ENCODE peak calls at places on chromosomes 6 and 20, in seven cellular contexts. One of them, this sample, is unnamed.

GRCh38 chr6:139605350-139605749 is 230.9 kb upstream of the CITED2 start:
- DNase-seq in CD8-positive, alpha-beta memory T cell: no peak
- DNase-seq in activated CD4-positive, alpha-beta T cell treated with anti-CD3 and anti-CD28 coated beads, Interleukin-2, amount 50 U/mL, for 1 hour: no peak
- DNase-seq in iris pigment epithelial cell: peak
- DNase-seq in small intestine: no peak
- DNase-seq in BJ: no peak
- DNase-seq in EL: peak
- DNase-seq in this sample: no peak

GRCh38 chr6:148892247-148892646 is 145.4 kb downstream of the UST start:
- DNase-seq in CD8-positive, alpha-beta memory T cell: no peak
- DNase-seq in activated CD4-positive, alpha-beta T cell treated with anti-CD3 and anti-CD28 coated beads, Interleukin-2, amount 50 U/mL, for 1 hour: no peak
- DNase-seq in iris pigment epithelial cell: peak
- DNase-seq in small intestine: no peak
- DNase-seq in BJ: no peak
- DNase-seq in EL: no peak
- DNase-seq in this sample: no peak

GRCh38 chr6:167572841-167573271 is 248.0 kb downstream of the TTLL2 start:
- DNase-seq in CD8-positive, alpha-beta memory T cell: no peak
- DNase-seq in activated CD4-positive, alpha-beta T cell treated with anti-CD3 and anti-CD28 coated beads, Interleukin-2, amount 50 U/mL, for 1 hour: no peak
- DNase-seq in iris pigment epithelial cell: no peak
- DNase-seq in small intestine: no peak
- DNase-seq in BJ: no peak
- DNase-seq in EL: no peak
- DNase-seq in this sample: no peak

GRCh38 chr20:22974354-22974753 is 60.8 kb upstream of the SSTR4 start:
- DNase-seq in CD8-positive, alpha-beta memory T cell: no peak
- DNase-seq in activated CD4-positive, alpha-beta T cell treated with anti-CD3 and anti-CD28 coated beads, Interleukin-2, amount 50 U/mL, for 1 hour: no peak
- DNase-seq in iris pigment epithelial cell: peak
- DNase-seq in small intestine: no peak
- DNase-seq in BJ: no peak
- DNase-seq in EL: peak
- DNase-seq in this sample: no peak

GRCh38 chr6:21596379-21597242 is 3.1 kb downstream of the SOX4 start:
- DNase-seq in CD8-positive, alpha-beta memory T cell: no peak
- DNase-seq in activated CD4-positive, alpha-beta T cell treated with anti-CD3 and anti-CD28 coated beads, Interleukin-2, amount 50 U/mL, for 1 hour: no peak
- DNase-seq in iris pigment epithelial cell: peak
- DNase-seq in small intestine: peak
- DNase-seq in BJ: no peak
- DNase-seq in EL: peak
- DNase-seq in this sample: peak

GRCh38 chr20:60131375-60131774 is 173.2 kb downstream of the CDH26 start:
- DNase-seq in CD8-positive, alpha-beta memory T cell: no peak
- DNase-seq in activated CD4-positive, alpha-beta T cell treated with anti-CD3 and anti-CD28 coated beads, Interleukin-2, amount 50 U/mL, for 1 hour: no peak
- DNase-seq in iris pigment epithelial cell: no peak
- DNase-seq in small intestine: no peak
- DNase-seq in BJ: no peak
- DNase-seq in EL: no peak
- DNase-seq in this sample: no peak

GRCh38 chr20:20276806-20277530 is 90.9 kb upstream of the INSM1 start:
- DNase-seq in CD8-positive, alpha-beta memory T cell: no peak
- DNase-seq in activated CD4-positive, alpha-beta T cell treated with anti-CD3 and anti-CD28 coated beads, Interleukin-2, amount 50 U/mL, for 1 hour: no peak
- DNase-seq in iris pigment epithelial cell: no peak
- DNase-seq in small intestine: no peak
- DNase-seq in BJ: no peak
- DNase-seq in EL: no peak
- DNase-seq in this sample: no peak

GRCh38 chr20:23126281-23127061 is 40.3 kb upstream of the CD93 start:
- DNase-seq in CD8-positive, alpha-beta memory T cell: no peak
- DNase-seq in activated CD4-positive, alpha-beta T cell treated with anti-CD3 and anti-CD28 coated beads, Interleukin-2, amount 50 U/mL, for 1 hour: no peak
- DNase-seq in iris pigment epithelial cell: no peak
- DNase-seq in small intestine: no peak
- DNase-seq in BJ: no peak
- DNase-seq in EL: no peak
- DNase-seq in this sample: no peak

GRCh38 chr6:346389-347030 is 45.0 kb upstream of the IRF4 start:
- DNase-seq in CD8-positive, alpha-beta memory T cell: no peak
- DNase-seq in activated CD4-positive, alpha-beta T cell treated with anti-CD3 and anti-CD28 coated beads, Interleukin-2, amount 50 U/mL, for 1 hour: no peak
- DNase-seq in iris pigment epithelial cell: peak
- DNase-seq in small intestine: no peak
- DNase-seq in BJ: no peak
- DNase-seq in EL: no peak
- DNase-seq in this sample: no peak

GRCh38 chr6:34919651-34920050 is 30.6 kb downstream of the ANKS1A start:
- DNase-seq in CD8-positive, alpha-beta memory T cell: no peak
- DNase-seq in activated CD4-positive, alpha-beta T cell treated with anti-CD3 and anti-CD28 coated beads, Interleukin-2, amount 50 U/mL, for 1 hour: no peak
- DNase-seq in iris pigment epithelial cell: peak
- DNase-seq in small intestine: no peak
- DNase-seq in BJ: no peak
- DNase-seq in EL: peak
- DNase-seq in this sample: no peak

GRCh38 chr6:49849121-49849907 is 17.0 kb downstream of the CRISP1 start:
- DNase-seq in CD8-positive, alpha-beta memory T cell: no peak
- DNase-seq in activated CD4-positive, alpha-beta T cell treated with anti-CD3 and anti-CD28 coated beads, Interleukin-2, amount 50 U/mL, for 1 hour: no peak
- DNase-seq in iris pigment epithelial cell: peak
- DNase-seq in small intestine: peak
- DNase-seq in BJ: peak
- DNase-seq in EL: peak
- DNase-seq in this sample: no peak

GRCh38 chr6:133274813-133275212 is 33.7 kb downstream of the EYA4 start:
- DNase-seq in CD8-positive, alpha-beta memory T cell: no peak
- DNase-seq in activated CD4-positive, alpha-beta T cell treated with anti-CD3 and anti-CD28 coated beads, Interleukin-2, amount 50 U/mL, for 1 hour: no peak
- DNase-seq in iris pigment epithelial cell: no peak
- DNase-seq in small intestine: no peak
- DNase-seq in BJ: no peak
- DNase-seq in EL: no peak
- DNase-seq in this sample: no peak

GRCh38 chr20:41136336-41136694 is 1.0 kb upstream of the PLCG1 start:
- DNase-seq in CD8-positive, alpha-beta memory T cell: peak
- DNase-seq in activated CD4-positive, alpha-beta T cell treated with anti-CD3 and anti-CD28 coated beads, Interleukin-2, amount 50 U/mL, for 1 hour: no peak
- DNase-seq in iris pigment epithelial cell: no peak
- DNase-seq in small intestine: peak
- DNase-seq in BJ: no peak
- DNase-seq in EL: no peak
- DNase-seq in this sample: no peak

GRCh38 chr6:35663447-35664235 is 25.1 kb downstream of the FKBP5 start:
- DNase-seq in CD8-positive, alpha-beta memory T cell: no peak
- DNase-seq in activated CD4-positive, alpha-beta T cell treated with anti-CD3 and anti-CD28 coated beads, Interleukin-2, amount 50 U/mL, for 1 hour: no peak
- DNase-seq in iris pigment epithelial cell: peak
- DNase-seq in small intestine: no peak
- DNase-seq in BJ: peak
- DNase-seq in EL: peak
- DNase-seq in this sample: peak

GRCh38 chr6:112622036-112622435 is 274.9 kb downstream of the RFPL4B start:
- DNase-seq in CD8-positive, alpha-beta memory T cell: no peak
- DNase-seq in activated CD4-positive, alpha-beta T cell treated with anti-CD3 and anti-CD28 coated beads, Interleukin-2, amount 50 U/mL, for 1 hour: no peak
- DNase-seq in iris pigment epithelial cell: peak
- DNase-seq in small intestine: no peak
- DNase-seq in BJ: no peak
- DNase-seq in EL: no peak
- DNase-seq in this sample: no peak

GRCh38 chr6:43060034-43060754 is 763 bp downstream of the KLC4 start:
- DNase-seq in CD8-positive, alpha-beta memory T cell: no peak
- DNase-seq in activated CD4-positive, alpha-beta T cell treated with anti-CD3 and anti-CD28 coated beads, Interleukin-2, amount 50 U/mL, for 1 hour: no peak
- DNase-seq in iris pigment epithelial cell: peak
- DNase-seq in small intestine: peak
- DNase-seq in BJ: no peak
- DNase-seq in EL: no peak
- DNase-seq in this sample: no peak

GRCh38 chr6:143964667-143965066 is 43.4 kb downstream of the PLAGL1 start:
- DNase-seq in CD8-positive, alpha-beta memory T cell: no peak
- DNase-seq in activated CD4-positive, alpha-beta T cell treated with anti-CD3 and anti-CD28 coated beads, Interleukin-2, amount 50 U/mL, for 1 hour: no peak
- DNase-seq in iris pigment epithelial cell: no peak
- DNase-seq in small intestine: peak
- DNase-seq in BJ: no peak
- DNase-seq in EL: no peak
- DNase-seq in this sample: no peak

GRCh38 chr6:91082311-91082803 is 495.5 kb upstream of the MAP3K7 start:
- DNase-seq in CD8-positive, alpha-beta memory T cell: no peak
- DNase-seq in activated CD4-positive, alpha-beta T cell treated with anti-CD3 and anti-CD28 coated beads, Interleukin-2, amount 50 U/mL, for 1 hour: no peak
- DNase-seq in iris pigment epithelial cell: peak
- DNase-seq in small intestine: peak
- DNase-seq in BJ: no peak
- DNase-seq in EL: no peak
- DNase-seq in this sample: no peak

GRCh38 chr20:48471734-48472408 is 355.9 kb downstream of the PREX1 start:
- DNase-seq in CD8-positive, alpha-beta memory T cell: no peak
- DNase-seq in activated CD4-positive, alpha-beta T cell treated with anti-CD3 and anti-CD28 coated beads, Interleukin-2, amount 50 U/mL, for 1 hour: no peak
- DNase-seq in iris pigment epithelial cell: peak
- DNase-seq in small intestine: no peak
- DNase-seq in BJ: no peak
- DNase-seq in EL: no peak
- DNase-seq in this sample: no peak

GRCh38 chr20:13996265-13996664 is 949 bp downstream of the MACROD2 start:
- DNase-seq in CD8-positive, alpha-beta memory T cell: no peak
- DNase-seq in activated CD4-positive, alpha-beta T cell treated with anti-CD3 and anti-CD28 coated beads, Interleukin-2, amount 50 U/mL, for 1 hour: no peak
- DNase-seq in iris pigment epithelial cell: no peak
- DNase-seq in small intestine: peak
- DNase-seq in BJ: no peak
- DNase-seq in EL: peak
- DNase-seq in this sample: no peak

GRCh38 chr20:49890651-49891361 is 24.5 kb downstream of the SPATA2 start:
- DNase-seq in CD8-positive, alpha-beta memory T cell: peak
- DNase-seq in activated CD4-positive, alpha-beta T cell treated with anti-CD3 and anti-CD28 coated beads, Interleukin-2, amount 50 U/mL, for 1 hour: no peak
- DNase-seq in iris pigment epithelial cell: no peak
- DNase-seq in small intestine: no peak
- DNase-seq in BJ: no peak
- DNase-seq in EL: no peak
- DNase-seq in this sample: no peak

GRCh38 chr6:42260972-42261371 is 43.3 kb upstream of the MRPS10 start:
- DNase-seq in CD8-positive, alpha-beta memory T cell: peak
- DNase-seq in activated CD4-positive, alpha-beta T cell treated with anti-CD3 and anti-CD28 coated beads, Interleukin-2, amount 50 U/mL, for 1 hour: peak
- DNase-seq in iris pigment epithelial cell: no peak
- DNase-seq in small intestine: peak
- DNase-seq in BJ: no peak
- DNase-seq in EL: peak
- DNase-seq in this sample: peak

GRCh38 chr6:34044945-34045595 is 100.8 kb downstream of the GRM4 start:
- DNase-seq in CD8-positive, alpha-beta memory T cell: peak
- DNase-seq in activated CD4-positive, alpha-beta T cell treated with anti-CD3 and anti-CD28 coated beads, Interleukin-2, amount 50 U/mL, for 1 hour: no peak
- DNase-seq in iris pigment epithelial cell: no peak
- DNase-seq in small intestine: peak
- DNase-seq in BJ: no peak
- DNase-seq in EL: no peak
- DNase-seq in this sample: peak

GRCh38 chr6:135905604-135906300 is 54.3 kb downstream of the PDE7B start:
- DNase-seq in CD8-positive, alpha-beta memory T cell: no peak
- DNase-seq in activated CD4-positive, alpha-beta T cell treated with anti-CD3 and anti-CD28 coated beads, Interleukin-2, amount 50 U/mL, for 1 hour: no peak
- DNase-seq in iris pigment epithelial cell: no peak
- DNase-seq in small intestine: no peak
- DNase-seq in BJ: no peak
- DNase-seq in EL: no peak
- DNase-seq in this sample: no peak

GRCh38 chr20:24149881-24150307 is 161.3 kb upstream of the GGTLC1 start:
- DNase-seq in CD8-positive, alpha-beta memory T cell: no peak
- DNase-seq in activated CD4-positive, alpha-beta T cell treated with anti-CD3 and anti-CD28 coated beads, Interleukin-2, amount 50 U/mL, for 1 hour: no peak
- DNase-seq in iris pigment epithelial cell: no peak
- DNase-seq in small intestine: peak
- DNase-seq in BJ: no peak
- DNase-seq in EL: no peak
- DNase-seq in this sample: peak

GRCh38 chr6:157905590-157906337 is 75.9 kb upstream of the SYNJ2 start:
- DNase-seq in CD8-positive, alpha-beta memory T cell: no peak
- DNase-seq in activated CD4-positive, alpha-beta T cell treated with anti-CD3 and anti-CD28 coated beads, Interleukin-2, amount 50 U/mL, for 1 hour: no peak
- DNase-seq in iris pigment epithelial cell: no peak
- DNase-seq in small intestine: no peak
- DNase-seq in BJ: no peak
- DNase-seq in EL: no peak
- DNase-seq in this sample: no peak

GRCh38 chr6:67933278-67933677 is 701.8 kb upstream of the ADGRB3 start:
- DNase-seq in CD8-positive, alpha-beta memory T cell: no peak
- DNase-seq in activated CD4-positive, alpha-beta T cell treated with anti-CD3 and anti-CD28 coated beads, Interleukin-2, amount 50 U/mL, for 1 hour: no peak
- DNase-seq in iris pigment epithelial cell: no peak
- DNase-seq in small intestine: no peak
- DNase-seq in BJ: no peak
- DNase-seq in EL: no peak
- DNase-seq in this sample: no peak

GRCh38 chr6:31246051-31246495 is 25.8 kb downstream of the HLA-C start:
- DNase-seq in CD8-positive, alpha-beta memory T cell: no peak
- DNase-seq in activated CD4-positive, alpha-beta T cell treated with anti-CD3 and anti-CD28 coated beads, Interleukin-2, amount 50 U/mL, for 1 hour: no peak
- DNase-seq in iris pigment epithelial cell: peak
- DNase-seq in small intestine: peak
- DNase-seq in BJ: peak
- DNase-seq in EL: peak
- DNase-seq in this sample: no peak

GRCh38 chr20:62741191-62741676 is 32.6 kb downstream of the NTSR1 start:
- DNase-seq in CD8-positive, alpha-beta memory T cell: no peak
- DNase-seq in activated CD4-positive, alpha-beta T cell treated with anti-CD3 and anti-CD28 coated beads, Interleukin-2, amount 50 U/mL, for 1 hour: no peak
- DNase-seq in iris pigment epithelial cell: no peak
- DNase-seq in small intestine: no peak
- DNase-seq in BJ: no peak
- DNase-seq in EL: peak
- DNase-seq in this sample: peak

GRCh38 chr20:53930651-53931504 is 139.5 kb downstream of the BCAS1 start:
- DNase-seq in CD8-positive, alpha-beta memory T cell: no peak
- DNase-seq in activated CD4-positive, alpha-beta T cell treated with anti-CD3 and anti-CD28 coated beads, Interleukin-2, amount 50 U/mL, for 1 hour: no peak
- DNase-seq in iris pigment epithelial cell: peak
- DNase-seq in small intestine: no peak
- DNase-seq in BJ: no peak
- DNase-seq in EL: peak
- DNase-seq in this sample: no peak

GRCh38 chr6:93423542-93423941 is 4.2 kb upstream of the EPHA7 start:
- DNase-seq in CD8-positive, alpha-beta memory T cell: no peak
- DNase-seq in activated CD4-positive, alpha-beta T cell treated with anti-CD3 and anti-CD28 coated beads, Interleukin-2, amount 50 U/mL, for 1 hour: no peak
- DNase-seq in iris pigment epithelial cell: peak
- DNase-seq in small intestine: peak
- DNase-seq in BJ: no peak
- DNase-seq in EL: peak
- DNase-seq in this sample: peak

GRCh38 chr20:57638173-57638894 is 18.1 kb upstream of the ZBP1 start:
- DNase-seq in CD8-positive, alpha-beta memory T cell: no peak
- DNase-seq in activated CD4-positive, alpha-beta T cell treated with anti-CD3 and anti-CD28 coated beads, Interleukin-2, amount 50 U/mL, for 1 hour: no peak
- DNase-seq in iris pigment epithelial cell: peak
- DNase-seq in small intestine: no peak
- DNase-seq in BJ: no peak
- DNase-seq in EL: no peak
- DNase-seq in this sample: peak

GRCh38 chr6:43954311-43955131 is 172.7 kb downstream of the MRPL14 start:
- DNase-seq in CD8-positive, alpha-beta memory T cell: no peak
- DNase-seq in activated CD4-positive, alpha-beta T cell treated with anti-CD3 and anti-CD28 coated beads, Interleukin-2, amount 50 U/mL, for 1 hour: no peak
- DNase-seq in iris pigment epithelial cell: no peak
- DNase-seq in small intestine: no peak
- DNase-seq in BJ: no peak
- DNase-seq in EL: no peak
- DNase-seq in this sample: no peak

GRCh38 chr20:56710577-56711465 is 81.7 kb downstream of the TFAP2C start:
- DNase-seq in CD8-positive, alpha-beta memory T cell: no peak
- DNase-seq in activated CD4-positive, alpha-beta T cell treated with anti-CD3 and anti-CD28 coated beads, Interleukin-2, amount 50 U/mL, for 1 hour: no peak
- DNase-seq in iris pigment epithelial cell: peak
- DNase-seq in small intestine: no peak
- DNase-seq in BJ: no peak
- DNase-seq in EL: peak
- DNase-seq in this sample: no peak

GRCh38 chr20:10619427-10619826 is 54.4 kb downstream of the JAG1 start:
- DNase-seq in CD8-positive, alpha-beta memory T cell: no peak
- DNase-seq in activated CD4-positive, alpha-beta T cell treated with anti-CD3 and anti-CD28 coated beads, Interleukin-2, amount 50 U/mL, for 1 hour: no peak
- DNase-seq in iris pigment epithelial cell: peak
- DNase-seq in small intestine: no peak
- DNase-seq in BJ: peak
- DNase-seq in EL: peak
- DNase-seq in this sample: no peak

GRCh38 chr20:18686696-18687095 is 98.8 kb downstream of the DTD1 start:
- DNase-seq in CD8-positive, alpha-beta memory T cell: no peak
- DNase-seq in activated CD4-positive, alpha-beta T cell treated with anti-CD3 and anti-CD28 coated beads, Interleukin-2, amount 50 U/mL, for 1 hour: no peak
- DNase-seq in iris pigment epithelial cell: no peak
- DNase-seq in small intestine: no peak
- DNase-seq in BJ: no peak
- DNase-seq in EL: no peak
- DNase-seq in this sample: no peak

GRCh38 chr6:56353860-56354259 is 106.5 kb upstream of the COL21A1 start:
- DNase-seq in CD8-positive, alpha-beta memory T cell: no peak
- DNase-seq in activated CD4-positive, alpha-beta T cell treated with anti-CD3 and anti-CD28 coated beads, Interleukin-2, amount 50 U/mL, for 1 hour: no peak
- DNase-seq in iris pigment epithelial cell: no peak
- DNase-seq in small intestine: no peak
- DNase-seq in BJ: no peak
- DNase-seq in EL: no peak
- DNase-seq in this sample: no peak